ENCODE peak calls at places on chromosomes 13 and 19, in six cellular contexts. S is mucosa of gallbladder, M is nephron progenitor cell, Y is Peyer's patch, C is MM.1S, B is HAP-1. H is an unnamed sample.

GRCh38 chr13:20943519-20944012 is 41.0 kb upstream of the XPO4 start:
- DNase-seq in S (peak; percentile 88), M (peak; percentile 75), Y (peak; percentile 88), C (peak; percentile 46), B (peak; percentile 73), H (peak; percentile 86)

GRCh38 chr13:62879071-62879470 is 1463.4 kb upstream of the PCDH20 start:
- DNase-seq in S (no peak), M (no peak), Y (no peak), C (no peak), B (no peak), H (peak; percentile 36)

GRCh38 chr19:956747-957451 is 27.2 kb upstream of the WDR18 start:
- DNase-seq in S (no peak), M (no peak), Y (no peak), C (no peak), B (no peak), H (no peak)

GRCh38 chr13:113630296-113630695 is 27.7 kb downstream of the ATP4B start:
- DNase-seq in S (no peak), M (no peak), Y (peak; percentile 15), C (no peak), B (no peak), H (no peak)

GRCh38 chr19:28288850-28289249 is 924.1 kb downstream of the UQCRFS1 start:
- DNase-seq in S (no peak), M (no peak), Y (no peak), C (no peak), B (no peak), H (no peak)

GRCh38 chr13:46951516-46951915 is 54.7 kb upstream of the HTR2A start:
- DNase-seq in S (no peak), M (no peak), Y (no peak), C (no peak), B (no peak), H (no peak)

GRCh38 chr19:16428372-16429036 is 43.3 kb downstream of the EPS15L1 start:
- DNase-seq in S (no peak), M (no peak), Y (no peak), C (no peak), B (no peak), H (no peak)

GRCh38 chr19:45473366-45474190 is 5.8 kb downstream of the FOSB start:
- DNase-seq in S (no peak), M (no peak), Y (no peak), C (no peak), B (no peak), H (no peak)

GRCh38 chr13:89163081-89163480 is 1491.9 kb downstream of the SLITRK5 start:
- DNase-seq in S (no peak), M (no peak), Y (no peak), C (no peak), B (no peak), H (no peak)

GRCh38 chr13:95261956-95262355 is 39.3 kb downstream of the ABCC4 start:
- DNase-seq in S (no peak), M (no peak), Y (no peak), C (no peak), B (no peak), H (no peak)

GRCh38 chr19:29129148-29129547 is 83.8 kb downstream of the UQCRFS1 start:
- DNase-seq in S (no peak), M (no peak), Y (no peak), C (no peak), B (no peak), H (no peak)

GRCh38 chr19:49913720-49914119 is 15.3 kb upstream of the ATF5 start:
- DNase-seq in S (no peak), M (no peak), Y (no peak), C (no peak), B (no peak), H (no peak)

GRCh38 chr19:18119243-18120105 is 21.9 kb downstream of the MAST3 start:
- DNase-seq in S (no peak), M (no peak), Y (no peak), C (peak; percentile 69), B (no peak), H (no peak)

GRCh38 chr19:34067861-34068271 is 104.4 kb upstream of the LSM14A start:
- DNase-seq in S (no peak), M (no peak), Y (no peak), C (no peak), B (no peak), H (no peak)

GRCh38 chr13:77312311-77312710 is 14.6 kb downstream of the MYCBP2 start:
- DNase-seq in S (no peak), M (no peak), Y (no peak), C (no peak), B (peak; percentile 91), H (no peak)

GRCh38 chr13:23175920-23176319 is 4.9 kb upstream of the SGCG start:
- DNase-seq in S (no peak), M (no peak), Y (no peak), C (no peak), B (no peak), H (no peak)

H was measured in non-pigmented ciliary epithelial cell.